ENCODE peak calls at places on chromosome 14, in four cellular contexts. One of them, this sample, is unnamed.

GRCh38 chr14:24131549-24131966 is 1.1 kb downstream of the FITM1 start:
- DNase-seq in NCI-H1930: no peak
- DNase-seq in anterior cingulate cortex: no peak
- DNase-seq in amniotic stem cell: no peak
- DNase-seq in this sample: no peak

GRCh38 chr14:72518809-72519377 is 375.0 kb downstream of the DPF3 start:
- DNase-seq in NCI-H1930: no peak
- DNase-seq in anterior cingulate cortex: no peak
- DNase-seq in amniotic stem cell: no peak
- DNase-seq in this sample: no peak

GRCh38 chr14:24887623-24888304 is 162.2 kb downstream of the STXBP6 start:
- DNase-seq in NCI-H1930: no peak
- DNase-seq in anterior cingulate cortex: no peak
- DNase-seq in amniotic stem cell: no peak
- DNase-seq in this sample: no peak

GRCh38 chr14:96192049-96192448 is 12.6 kb upstream of the BDKRB2 start:
- DNase-seq in NCI-H1930: no peak
- DNase-seq in anterior cingulate cortex: no peak
- DNase-seq in amniotic stem cell: no peak
- DNase-seq in this sample: no peak

GRCh38 chr14:64673748-64674147 is 30.5 kb upstream of the PLEKHG3 start:
- DNase-seq in NCI-H1930: no peak
- DNase-seq in anterior cingulate cortex: no peak
- DNase-seq in amniotic stem cell: no peak
- DNase-seq in this sample: peak; percentile 28

GRCh38 chr14:57403521-57403864 is 13.1 kb downstream of the NAA30 start:
- DNase-seq in NCI-H1930: no peak
- DNase-seq in anterior cingulate cortex: no peak
- DNase-seq in amniotic stem cell: no peak
- DNase-seq in this sample: no peak

GRCh38 chr14:105430535-105430934 is 10.9 kb downstream of the MTA1 start:
- DNase-seq in NCI-H1930: no peak
- DNase-seq in anterior cingulate cortex: no peak
- DNase-seq in amniotic stem cell: no peak
- DNase-seq in this sample: peak; percentile 89

GRCh38 chr14:90513151-90514014 is 116.6 kb downstream of the CALM1 start:
- DNase-seq in NCI-H1930: peak; percentile 64
- DNase-seq in anterior cingulate cortex: peak; percentile 91
- DNase-seq in amniotic stem cell: no peak
- DNase-seq in this sample: peak; percentile 20

GRCh38 chr14:69612759-69613145 is 1.4 kb downstream of the SUSD6 start:
- DNase-seq in NCI-H1930: no peak
- DNase-seq in anterior cingulate cortex: no peak
- DNase-seq in amniotic stem cell: no peak
- DNase-seq in this sample: peak; percentile 28

GRCh38 chr14:64848239-64848638 is 31.5 kb downstream of the SPTB start:
- DNase-seq in NCI-H1930: no peak
- DNase-seq in anterior cingulate cortex: no peak
- DNase-seq in amniotic stem cell: no peak
- DNase-seq in this sample: no peak

GRCh38 chr14:76720382-76720813 is 40.9 kb upstream of the VASH1 start:
- DNase-seq in NCI-H1930: no peak
- DNase-seq in anterior cingulate cortex: no peak
- DNase-seq in amniotic stem cell: no peak
- DNase-seq in this sample: peak; percentile 15

GRCh38 chr14:65229431-65230286 is 127.3 kb upstream of the MAX start:
- DNase-seq in NCI-H1930: no peak
- DNase-seq in anterior cingulate cortex: no peak
- DNase-seq in amniotic stem cell: no peak
- DNase-seq in this sample: peak; percentile 30

GRCh38 chr14:104723651-104724406 is at the start of gene ADSS1:
- DNase-seq in NCI-H1930: peak; percentile 55
- DNase-seq in anterior cingulate cortex: no peak
- DNase-seq in amniotic stem cell: no peak
- DNase-seq in this sample: peak; percentile 67

GRCh38 chr14:97491697-97492096 is 694.5 kb downstream of the VRK1 start:
- DNase-seq in NCI-H1930: no peak
- DNase-seq in anterior cingulate cortex: no peak
- DNase-seq in amniotic stem cell: no peak
- DNase-seq in this sample: no peak

GRCh38 chr14:105313381-105314286 is 914 bp upstream of the PACS2 start:
- DNase-seq in NCI-H1930: peak; percentile 47
- DNase-seq in anterior cingulate cortex: no peak
- DNase-seq in amniotic stem cell: no peak
- DNase-seq in this sample: no peak

GRCh38 chr14:29419736-29420135 is 507.9 kb downstream of the PRKD1 start:
- DNase-seq in NCI-H1930: no peak
- DNase-seq in anterior cingulate cortex: no peak
- DNase-seq in amniotic stem cell: no peak
- DNase-seq in this sample: no peak

GRCh38 chr14:99579903-99580570 is 24.0 kb downstream of the CCDC85C start:
- DNase-seq in NCI-H1930: no peak
- DNase-seq in anterior cingulate cortex: no peak
- DNase-seq in amniotic stem cell: peak; percentile 9
- DNase-seq in this sample: peak; percentile 95

GRCh38 chr14:61701946-61702345 is 6.6 kb downstream of the HIF1A start:
- DNase-seq in NCI-H1930: no peak
- DNase-seq in anterior cingulate cortex: no peak
- DNase-seq in amniotic stem cell: no peak
- DNase-seq in this sample: no peak

GRCh38 chr14:31881531-31882310 is 195.4 kb upstream of the ARHGAP5 start:
- DNase-seq in NCI-H1930: no peak
- DNase-seq in anterior cingulate cortex: no peak
- DNase-seq in amniotic stem cell: no peak
- DNase-seq in this sample: no peak

GRCh38 chr14:58298477-58298879 is at the start of gene ARID4A:
- DNase-seq in NCI-H1930: no peak
- DNase-seq in anterior cingulate cortex: peak; percentile 97
- DNase-seq in amniotic stem cell: no peak
- DNase-seq in this sample: no peak

GRCh38 chr14:56002876-56003625 is 115.2 kb upstream of the PELI2 start:
- DNase-seq in NCI-H1930: peak; percentile 6
- DNase-seq in anterior cingulate cortex: no peak
- DNase-seq in amniotic stem cell: no peak
- DNase-seq in this sample: no peak

GRCh38 chr14:105836730-105837129 is 310.3 kb downstream of the TMEM121 start:
- DNase-seq in NCI-H1930: no peak
- DNase-seq in anterior cingulate cortex: no peak
- DNase-seq in amniotic stem cell: no peak
- DNase-seq in this sample: no peak

GRCh38 chr14:37901978-37902377 is 305.7 kb upstream of the SSTR1 start:
- DNase-seq in NCI-H1930: no peak
- DNase-seq in anterior cingulate cortex: no peak
- DNase-seq in amniotic stem cell: no peak
- DNase-seq in this sample: no peak

GRCh38 chr14:31945074-31945613 is 132.0 kb upstream of the ARHGAP5 start:
- DNase-seq in NCI-H1930: no peak
- DNase-seq in anterior cingulate cortex: no peak
- DNase-seq in amniotic stem cell: no peak
- DNase-seq in this sample: no peak

GRCh38 chr14:61337893-61338292 is 16.5 kb downstream of the PRKCH start:
- DNase-seq in NCI-H1930: no peak
- DNase-seq in anterior cingulate cortex: no peak
- DNase-seq in amniotic stem cell: no peak
- DNase-seq in this sample: no peak

GRCh38 chr14:100772607-100773165 is 46.0 kb downstream of the DLK1 start:
- DNase-seq in NCI-H1930: no peak
- DNase-seq in anterior cingulate cortex: no peak
- DNase-seq in amniotic stem cell: no peak
- DNase-seq in this sample: no peak

GRCh38 chr14:87632796-87633195 is 360.2 kb downstream of the GALC start:
- DNase-seq in NCI-H1930: no peak
- DNase-seq in anterior cingulate cortex: no peak
- DNase-seq in amniotic stem cell: no peak
- DNase-seq in this sample: no peak

GRCh38 chr14:90820958-90821357 is 4.7 kb upstream of the TTC7B start:
- DNase-seq in NCI-H1930: no peak
- DNase-seq in anterior cingulate cortex: no peak
- DNase-seq in amniotic stem cell: no peak
- DNase-seq in this sample: peak; percentile 86